ENCODE peak calls at places on chromosome 5, in five cellular contexts. One of them, this sample, is unnamed.
A peak's percentile ranks its signal among the peaks of the same experiment; 100 is the strongest.

GRCh38 chr5:16741007-16741406 is 124.2 kb upstream of the RETREG1 start:
- DNase-seq in IMR-90: peak; percentile 43
- DNase-seq in AG04450: no peak
- DNase-seq in caudate nucleus: no peak
- DNase-seq in lung: no peak
- DNase-seq in this sample: no peak

GRCh38 chr5:178081571-178082244 is 31.6 kb upstream of the N4BP3 start:
- DNase-seq in IMR-90: no peak
- DNase-seq in AG04450: no peak
- DNase-seq in caudate nucleus: no peak
- DNase-seq in lung: no peak
- DNase-seq in this sample: no peak

GRCh38 chr5:57491369-57491965 is 8.9 kb upstream of the ACTBL2 start:
- DNase-seq in IMR-90: no peak
- DNase-seq in AG04450: no peak
- DNase-seq in caudate nucleus: no peak
- DNase-seq in lung: no peak
- DNase-seq in this sample: no peak

GRCh38 chr5:59001154-59001553 is 418.3 kb downstream of the RAB3C start:
- DNase-seq in IMR-90: peak; percentile 26
- DNase-seq in AG04450: no peak
- DNase-seq in caudate nucleus: no peak
- DNase-seq in lung: no peak
- DNase-seq in this sample: no peak

GRCh38 chr5:176653401-176653800 is 6.1 kb downstream of the TSPAN17 start:
- DNase-seq in IMR-90: peak; percentile 68
- DNase-seq in AG04450: no peak
- DNase-seq in caudate nucleus: peak; percentile 54
- DNase-seq in lung: no peak
- DNase-seq in this sample: no peak

GRCh38 chr5:150544606-150545219 is 36.8 kb downstream of the NDST1 start:
- DNase-seq in IMR-90: peak; percentile 31
- DNase-seq in AG04450: no peak
- DNase-seq in caudate nucleus: peak; percentile 10
- DNase-seq in lung: peak; percentile 79
- DNase-seq in this sample: peak; percentile 23

GRCh38 chr5:107778651-107779050 is 107.9 kb upstream of the EFNA5 start:
- DNase-seq in IMR-90: no peak
- DNase-seq in AG04450: no peak
- DNase-seq in caudate nucleus: no peak
- DNase-seq in lung: no peak
- DNase-seq in this sample: no peak

GRCh38 chr5:68845121-68845520 is 248.7 kb upstream of the SLC30A5 start:
- DNase-seq in IMR-90: no peak
- DNase-seq in AG04450: no peak
- DNase-seq in caudate nucleus: no peak
- DNase-seq in lung: no peak
- DNase-seq in this sample: no peak

GRCh38 chr5:143887901-143888648 is 76.1 kb downstream of the HMHB1 start:
- DNase-seq in IMR-90: peak; percentile 75
- DNase-seq in AG04450: no peak
- DNase-seq in caudate nucleus: no peak
- DNase-seq in lung: no peak
- DNase-seq in this sample: no peak

GRCh38 chr5:6430418-6431028 is 18.1 kb upstream of the UBE2QL1 start:
- DNase-seq in IMR-90: no peak
- DNase-seq in AG04450: no peak
- DNase-seq in caudate nucleus: no peak
- DNase-seq in lung: no peak
- DNase-seq in this sample: no peak

GRCh38 chr5:56910123-56910951 is 941 bp downstream of the SETD9 start:
- DNase-seq in IMR-90: no peak
- DNase-seq in AG04450: peak; percentile 34
- DNase-seq in caudate nucleus: no peak
- DNase-seq in lung: no peak
- DNase-seq in this sample: peak; percentile 24

GRCh38 chr5:50574121-50574520 is 92.3 kb upstream of the PARP8 start:
- DNase-seq in IMR-90: no peak
- DNase-seq in AG04450: no peak
- DNase-seq in caudate nucleus: no peak
- DNase-seq in lung: no peak
- DNase-seq in this sample: no peak

GRCh38 chr5:111699324-111699723 is 57.7 kb downstream of the NREP start:
- DNase-seq in IMR-90: no peak
- DNase-seq in AG04450: no peak
- DNase-seq in caudate nucleus: no peak
- DNase-seq in lung: peak; percentile 58
- DNase-seq in this sample: no peak

GRCh38 chr5:33631786-33632185 is 191.0 kb downstream of the TARS1 start:
- DNase-seq in IMR-90: peak; percentile 21
- DNase-seq in AG04450: no peak
- DNase-seq in caudate nucleus: no peak
- DNase-seq in lung: no peak
- DNase-seq in this sample: no peak

GRCh38 chr5:135569755-135570452 is 8.9 kb downstream of the CXCL14 start:
- DNase-seq in IMR-90: peak; percentile 36
- DNase-seq in AG04450: no peak
- DNase-seq in caudate nucleus: no peak
- DNase-seq in lung: peak; percentile 36
- DNase-seq in this sample: no peak

GRCh38 chr5:172713113-172713808 is 57.7 kb downstream of the DUSP1 start:
- DNase-seq in IMR-90: no peak
- DNase-seq in AG04450: no peak
- DNase-seq in caudate nucleus: no peak
- DNase-seq in lung: peak; percentile 74
- DNase-seq in this sample: peak; percentile 38

GRCh38 chr5:156838966-156839365 is 11.1 kb upstream of the PPP1R2B start:
- DNase-seq in IMR-90: no peak
- DNase-seq in AG04450: no peak
- DNase-seq in caudate nucleus: no peak
- DNase-seq in lung: no peak
- DNase-seq in this sample: no peak

GRCh38 chr5:167348980-167349379 is 942.5 kb upstream of the WWC1 start:
- DNase-seq in IMR-90: no peak
- DNase-seq in AG04450: no peak
- DNase-seq in caudate nucleus: no peak
- DNase-seq in lung: no peak
- DNase-seq in this sample: no peak

GRCh38 chr5:160629007-160629402 is 207.3 kb downstream of the PTTG1 start:
- DNase-seq in IMR-90: no peak
- DNase-seq in AG04450: no peak
- DNase-seq in caudate nucleus: no peak
- DNase-seq in lung: no peak
- DNase-seq in this sample: no peak

GRCh38 chr5:34736445-34737119 is 80.5 kb downstream of the RAI14 start:
- DNase-seq in IMR-90: peak; percentile 56
- DNase-seq in AG04450: no peak
- DNase-seq in caudate nucleus: no peak
- DNase-seq in lung: no peak
- DNase-seq in this sample: no peak

GRCh38 chr5:16656561-16657191 is 39.9 kb upstream of the RETREG1 start:
- DNase-seq in IMR-90: no peak
- DNase-seq in AG04450: no peak
- DNase-seq in caudate nucleus: no peak
- DNase-seq in lung: no peak
- DNase-seq in this sample: no peak

GRCh38 chr5:154214236-154215106 is 23.9 kb downstream of the GALNT10 start:
- DNase-seq in IMR-90: peak; percentile 80
- DNase-seq in AG04450: no peak
- DNase-seq in caudate nucleus: no peak
- DNase-seq in lung: no peak
- DNase-seq in this sample: no peak

DNA sequence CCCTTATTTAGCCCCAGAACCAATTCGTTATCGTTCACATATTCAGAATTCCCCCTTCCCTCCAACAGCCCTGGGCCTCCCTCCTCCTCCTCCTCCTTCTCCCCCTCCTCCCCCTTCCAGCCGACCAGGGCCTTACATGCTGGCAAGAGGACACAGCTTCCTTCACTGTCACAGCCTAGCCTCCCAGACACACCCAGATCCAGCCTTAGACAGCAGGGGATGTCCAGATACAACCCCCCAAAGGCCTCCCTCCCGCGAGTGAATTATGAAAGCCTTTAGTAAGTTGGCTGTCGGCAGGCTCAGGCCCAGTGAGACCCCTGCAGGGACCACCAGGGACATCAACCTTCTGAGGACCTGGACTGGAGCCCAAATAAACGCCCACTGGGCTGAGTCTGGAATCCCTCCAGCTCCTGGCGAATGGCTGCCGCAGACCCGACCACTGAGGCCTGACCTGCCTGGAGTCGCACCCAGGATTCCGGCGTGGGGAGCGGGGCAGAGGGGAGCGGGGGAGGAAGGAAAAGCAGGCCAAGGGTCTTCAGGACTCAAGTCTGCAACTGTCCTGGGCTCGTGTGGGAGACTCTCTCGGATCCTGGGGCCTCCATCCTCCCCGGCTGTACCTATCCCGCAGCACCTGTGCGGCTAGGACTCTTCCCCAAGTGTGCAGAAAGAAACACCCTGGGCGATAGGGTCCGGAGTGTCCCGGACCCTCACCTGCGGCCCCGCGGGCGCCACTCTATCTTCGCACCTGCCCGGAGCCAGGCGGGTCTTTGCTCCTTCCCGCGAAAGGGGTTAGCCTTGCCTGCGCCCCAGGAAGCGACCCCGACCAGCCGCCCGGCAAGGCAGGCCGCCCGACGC is 735 bp downstream of the SEPTIN8 start:
- DNase-seq in IMR-90: no peak
- DNase-seq in AG04450: no peak
- DNase-seq in caudate nucleus: no peak
- DNase-seq in lung: no peak
- DNase-seq in this sample: no peak
- H3K27ac ChIP-seq in IMR-90: peak overlapping the region; percentile 59
- H3K27ac ChIP-seq in AG04450: no peak overlapping the region
- H3K27ac ChIP-seq in caudate nucleus: peak overlapping the region; percentile 94
- H3K27ac ChIP-seq in lung: peak overlapping the region; percentile 68
- H3K27ac ChIP-seq in this sample: peak overlapping the region; percentile 99

GRCh38 chr5:75670571-75670970 is 46.7 kb downstream of the POC5 start:
- DNase-seq in IMR-90: peak; percentile 28
- DNase-seq in AG04450: no peak
- DNase-seq in caudate nucleus: no peak
- DNase-seq in lung: no peak
- DNase-seq in this sample: no peak
- H3K27ac ChIP-seq in IMR-90: no peak overlapping the region
- H3K27ac ChIP-seq in AG04450: no peak overlapping the region
- H3K27ac ChIP-seq in caudate nucleus: no peak overlapping the region
- H3K27ac ChIP-seq in lung: no peak overlapping the region
- H3K27ac ChIP-seq in this sample: no peak overlapping the region

DNA sequence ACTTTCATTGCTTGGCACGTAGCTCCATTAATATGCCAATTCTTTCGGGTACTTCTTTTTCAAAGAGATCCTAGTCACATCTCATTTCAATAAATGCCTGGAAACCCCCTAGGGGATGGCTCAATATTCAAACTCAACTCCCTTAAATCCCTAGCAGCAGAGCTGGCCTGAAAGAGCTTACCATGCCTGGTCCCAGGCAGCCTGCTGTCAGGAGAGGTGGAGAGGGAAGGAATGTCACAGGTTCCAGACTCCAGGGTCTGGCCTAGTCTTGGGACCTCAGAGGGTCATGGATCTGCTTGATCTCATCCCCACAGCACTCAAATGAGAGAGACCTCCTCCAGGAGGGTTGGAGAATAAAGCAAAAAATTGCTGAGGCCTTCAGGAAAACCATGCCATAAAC is 187.1 kb downstream of the SPOCK1 start:
- DNase-seq in IMR-90: no peak
- DNase-seq in AG04450: no peak
- DNase-seq in caudate nucleus: no peak
- DNase-seq in lung: no peak
- DNase-seq in this sample: no peak
- H3K27ac ChIP-seq in IMR-90: no peak overlapping the region
- H3K27ac ChIP-seq in AG04450: no peak overlapping the region
- H3K27ac ChIP-seq in caudate nucleus: no peak overlapping the region
- H3K27ac ChIP-seq in lung: no peak overlapping the region
- H3K27ac ChIP-seq in this sample: no peak overlapping the region

GRCh38 chr5:124463840-124464239 is 282.6 kb downstream of the ZNF608 start:
- DNase-seq in IMR-90: no peak
- DNase-seq in AG04450: no peak
- DNase-seq in caudate nucleus: no peak
- DNase-seq in lung: no peak
- DNase-seq in this sample: no peak

GRCh38 chr5:124460000-124460399 is 286.4 kb downstream of the ZNF608 start:
- DNase-seq in IMR-90: no peak
- DNase-seq in AG04450: no peak
- DNase-seq in caudate nucleus: no peak
- DNase-seq in lung: no peak
- DNase-seq in this sample: no peak

GRCh38 chr5:124461110-124461509 is 285.3 kb downstream of the ZNF608 start:
- DNase-seq in IMR-90: no peak
- DNase-seq in AG04450: no peak
- DNase-seq in caudate nucleus: no peak
- DNase-seq in lung: no peak
- DNase-seq in this sample: no peak

GRCh38 chr5:124460666-124461065 is 285.8 kb downstream of the ZNF608 start:
- DNase-seq in IMR-90: no peak
- DNase-seq in AG04450: no peak
- DNase-seq in caudate nucleus: no peak
- DNase-seq in lung: no peak
- DNase-seq in this sample: no peak

DNA sequence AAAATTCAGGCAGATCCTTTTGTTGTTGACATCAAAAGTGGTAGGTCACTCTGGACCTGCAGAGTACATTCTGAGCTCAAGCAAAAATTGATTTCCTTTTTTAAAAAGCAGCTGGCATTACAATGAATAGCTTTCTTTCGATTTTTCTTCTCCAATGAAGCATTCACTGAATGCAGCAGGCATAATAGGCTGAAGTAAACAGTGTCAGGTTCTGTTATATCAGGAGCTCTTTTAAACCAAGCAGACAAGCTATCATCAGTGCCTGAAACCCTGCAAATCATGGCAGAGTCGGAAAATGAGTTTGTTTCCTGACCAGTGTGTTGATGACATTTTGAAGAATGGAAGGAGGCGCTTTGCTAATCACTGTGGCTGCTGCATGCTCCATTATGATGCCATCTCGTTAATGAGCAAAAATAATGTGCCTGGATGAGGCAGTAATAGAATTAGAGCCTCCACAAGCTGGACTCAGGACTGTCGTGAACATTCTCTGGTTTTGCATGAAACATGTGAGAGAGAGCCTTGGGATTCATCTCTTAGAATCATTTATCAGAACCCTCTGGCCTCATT is 284.5 kb downstream of the ZNF608 start:
- DNase-seq in IMR-90: no peak
- DNase-seq in AG04450: no peak
- DNase-seq in caudate nucleus: no peak
- DNase-seq in lung: no peak
- DNase-seq in this sample: no peak
- H3K27ac ChIP-seq in IMR-90: no peak overlapping the region
- H3K27ac ChIP-seq in AG04450: no peak overlapping the region
- H3K27ac ChIP-seq in caudate nucleus: peak overlapping the region; percentile 68
- H3K27ac ChIP-seq in lung: no peak overlapping the region
- H3K27ac ChIP-seq in this sample: peak overlapping the region; percentile 81